ENCODE peak calls at places on chromosomes 13 and 19, in ten cellular contexts. Z is cardiac muscle cell; K is NCI-H2227 treated with DMSO at 0.1 percent for 48 hours; P is adrenal gland; E is lower lobe of right lung; R is omental fat pad; J is H9; F is neural crest cell; M is activated T-helper 1 cell treated with anti-CD3 and anti-CD28 coated beads, Interleukin-2, amount 50 U/mL, for 16 hours; Q is ELR. N is an unnamed sample.

GRCh38 chr19:19021115-19021514 is 12.2 kb downstream of the SUGP2 start:
- DNase-seq in Z (peak), K (no peak), P (no peak), E (no peak), R (no peak), J (no peak), F (no peak), M (no peak), Q (peak), N (no peak)

GRCh38 chr13:70893832-70894231 is 785.6 kb upstream of the KLHL1 start:
- DNase-seq in Z (no peak), K (no peak), P (no peak), E (no peak), R (no peak), J (peak), F (no peak), M (no peak), Q (peak), N (no peak)

GRCh38 chr19:42466521-42467436 is 24.0 kb upstream of the CXCL17 start:
- DNase-seq in Z (peak), K (no peak), P (no peak), E (no peak), R (no peak), J (no peak), F (no peak), M (no peak), Q (no peak), N (no peak)

GRCh38 chr19:52923782-52924593 is 760 bp upstream of the ZNF888 start:
- DNase-seq in Z (peak), K (no peak), P (peak), E (peak), R (no peak), J (peak), F (no peak), M (no peak), Q (peak), N (no peak)

GRCh38 chr13:40798380-40798779 is 9.0 kb downstream of the SLC25A15 start:
- DNase-seq in Z (no peak), K (no peak), P (no peak), E (no peak), R (no peak), J (no peak), F (no peak), M (no peak), Q (no peak), N (no peak)

GRCh38 chr19:49434907-49435577 is 6.3 kb downstream of the SLC17A7 start:
- DNase-seq in Z (no peak), K (no peak), P (no peak), E (no peak), R (no peak), J (no peak), F (no peak), M (no peak), Q (no peak), N (no peak)

GRCh38 chr13:110107568-110108347 is 199.2 kb downstream of the COL4A1 start:
- DNase-seq in Z (peak), K (no peak), P (no peak), E (no peak), R (no peak), J (peak), F (no peak), M (no peak), Q (peak), N (no peak)

GRCh38 chr13:48069573-48069972 is 25.3 kb downstream of the MED4 start:
- DNase-seq in Z (no peak), K (no peak), P (no peak), E (no peak), R (no peak), J (no peak), F (no peak), M (no peak), Q (peak), N (no peak)

GRCh38 chr13:113110852-113111315 is 5.3 kb downstream of the F7 start:
- DNase-seq in Z (no peak), K (no peak), P (no peak), E (peak), R (no peak), J (no peak), F (no peak), M (no peak), Q (no peak), N (no peak)

GRCh38 chr19:33048806-33049676 is 15.6 kb downstream of the RHPN2 start:
- DNase-seq in Z (peak), K (no peak), P (no peak), E (no peak), R (no peak), J (no peak), F (no peak), M (no peak), Q (no peak), N (no peak)

GRCh38 chr13:113976711-113977684 is 3.1 kb upstream of the C13orf46 start:
- DNase-seq in Z (peak), K (no peak), P (no peak), E (peak), R (no peak), J (no peak), F (no peak), M (no peak), Q (peak), N (no peak)

GRCh38 chr13:66508153-66508909 is 721.8 kb downstream of the PCDH9 start:
- DNase-seq in Z (peak), K (no peak), P (no peak), E (no peak), R (no peak), J (no peak), F (no peak), M (no peak), Q (peak), N (no peak)